ENCODE peak calls at places on chromosomes 5 and 9, in six cellular contexts. One of them, this sample, is unnamed.
A peak's percentile ranks its signal among the peaks of the same experiment; 100 is the strongest.

GRCh38 chr9:13555989-13556500 is 276.6 kb upstream of the MPDZ start:
- DNase-seq in uterus: no peak
- DNase-seq in heart left ventricle: no peak
- DNase-seq in A549: no peak
- DNase-seq in CD8-positive, alpha-beta memory T cell: no peak
- DNase-seq in upper lobe of left lung: no peak
- DNase-seq in this sample: no peak

GRCh38 chr5:87803352-87803751 is 390.6 kb upstream of the CCNH start:
- DNase-seq in uterus: no peak
- DNase-seq in heart left ventricle: no peak
- DNase-seq in A549: no peak
- DNase-seq in CD8-positive, alpha-beta memory T cell: no peak
- DNase-seq in upper lobe of left lung: no peak
- DNase-seq in this sample: no peak

GRCh38 chr5:178126556-178126955 is 4.3 kb upstream of the RMND5B start:
- DNase-seq in uterus: no peak
- DNase-seq in heart left ventricle: no peak
- DNase-seq in A549: no peak
- DNase-seq in CD8-positive, alpha-beta memory T cell: no peak
- DNase-seq in upper lobe of left lung: no peak
- DNase-seq in this sample: no peak

GRCh38 chr5:67059747-67060490 is 136.7 kb downstream of the CD180 start:
- DNase-seq in uterus: no peak
- DNase-seq in heart left ventricle: no peak
- DNase-seq in A549: no peak
- DNase-seq in CD8-positive, alpha-beta memory T cell: no peak
- DNase-seq in upper lobe of left lung: no peak
- DNase-seq in this sample: no peak

GRCh38 chr9:34988218-34989055 is 1.1 kb upstream of the DNAJB5 start:
- DNase-seq in uterus: peak; percentile 32
- DNase-seq in heart left ventricle: peak; percentile 66
- DNase-seq in A549: no peak
- DNase-seq in CD8-positive, alpha-beta memory T cell: peak; percentile 34
- DNase-seq in upper lobe of left lung: peak; percentile 83
- DNase-seq in this sample: peak; percentile 35

GRCh38 chr5:154940772-154941620 is at the start of gene MRPL22:
- DNase-seq in uterus: peak; percentile 92
- DNase-seq in heart left ventricle: peak; percentile 94
- DNase-seq in A549: peak; percentile 96
- DNase-seq in CD8-positive, alpha-beta memory T cell: peak; percentile 95
- DNase-seq in upper lobe of left lung: peak; percentile 93
- DNase-seq in this sample: peak; percentile 92

GRCh38 chr5:59356813-59357381 is 536.6 kb downstream of the PDE4D start:
- DNase-seq in uterus: no peak
- DNase-seq in heart left ventricle: peak; percentile 73
- DNase-seq in A549: no peak
- DNase-seq in CD8-positive, alpha-beta memory T cell: no peak
- DNase-seq in upper lobe of left lung: peak; percentile 61
- DNase-seq in this sample: no peak

GRCh38 chr9:93098236-93098946 is 2.4 kb downstream of the CARD19 start:
- DNase-seq in uterus: peak; percentile 94
- DNase-seq in heart left ventricle: peak; percentile 72
- DNase-seq in A549: peak; percentile 96
- DNase-seq in CD8-positive, alpha-beta memory T cell: no peak
- DNase-seq in upper lobe of left lung: peak; percentile 90
- DNase-seq in this sample: peak; percentile 60

GRCh38 chr5:38466444-38467189 is 89.8 kb downstream of the LIFR start:
- DNase-seq in uterus: peak; percentile 90
- DNase-seq in heart left ventricle: peak; percentile 78
- DNase-seq in A549: no peak
- DNase-seq in CD8-positive, alpha-beta memory T cell: no peak
- DNase-seq in upper lobe of left lung: peak; percentile 76
- DNase-seq in this sample: no peak

GRCh38 chr5:88486466-88486865 is 217.8 kb upstream of the TMEM161B start:
- DNase-seq in uterus: no peak
- DNase-seq in heart left ventricle: no peak
- DNase-seq in A549: no peak
- DNase-seq in CD8-positive, alpha-beta memory T cell: no peak
- DNase-seq in upper lobe of left lung: no peak
- DNase-seq in this sample: no peak

GRCh38 chr9:111744363-111744762 is 50.4 kb downstream of the SHOC1 start:
- DNase-seq in uterus: no peak
- DNase-seq in heart left ventricle: no peak
- DNase-seq in A549: no peak
- DNase-seq in CD8-positive, alpha-beta memory T cell: no peak
- DNase-seq in upper lobe of left lung: no peak
- DNase-seq in this sample: no peak

GRCh38 chr9:130041648-130042405 is 1.2 kb downstream of the FNBP1 start:
- DNase-seq in uterus: peak; percentile 28
- DNase-seq in heart left ventricle: peak; percentile 21
- DNase-seq in A549: no peak
- DNase-seq in CD8-positive, alpha-beta memory T cell: no peak
- DNase-seq in upper lobe of left lung: no peak
- DNase-seq in this sample: no peak

GRCh38 chr5:105836263-105836662 is 1834.5 kb downstream of the EFNA5 start:
- DNase-seq in uterus: no peak
- DNase-seq in heart left ventricle: no peak
- DNase-seq in A549: no peak
- DNase-seq in CD8-positive, alpha-beta memory T cell: no peak
- DNase-seq in upper lobe of left lung: no peak
- DNase-seq in this sample: no peak

GRCh38 chr5:133030343-133031005 is 4.1 kb upstream of the ZCCHC10 start:
- DNase-seq in uterus: no peak
- DNase-seq in heart left ventricle: no peak
- DNase-seq in A549: no peak
- DNase-seq in CD8-positive, alpha-beta memory T cell: no peak
- DNase-seq in upper lobe of left lung: no peak
- DNase-seq in this sample: no peak

GRCh38 chr9:131422241-131422792 is 28.4 kb downstream of the PRRC2B start:
- DNase-seq in uterus: no peak
- DNase-seq in heart left ventricle: peak; percentile 33
- DNase-seq in A549: no peak
- DNase-seq in CD8-positive, alpha-beta memory T cell: no peak
- DNase-seq in upper lobe of left lung: no peak
- DNase-seq in this sample: no peak

GRCh38 chr9:124551472-124552339 is 44.5 kb upstream of the NR5A1 start:
- DNase-seq in uterus: no peak
- DNase-seq in heart left ventricle: peak; percentile 22
- DNase-seq in A549: peak; percentile 72
- DNase-seq in CD8-positive, alpha-beta memory T cell: peak; percentile 7
- DNase-seq in upper lobe of left lung: no peak
- DNase-seq in this sample: no peak

GRCh38 chr5:10565785-10566506 is 2.1 kb downstream of the ANKRD33B start:
- DNase-seq in uterus: no peak
- DNase-seq in heart left ventricle: no peak
- DNase-seq in A549: no peak
- DNase-seq in CD8-positive, alpha-beta memory T cell: no peak
- DNase-seq in upper lobe of left lung: no peak
- DNase-seq in this sample: no peak

GRCh38 chr9:35341585-35341984 is 148.3 kb upstream of the RUSC2 start:
- DNase-seq in uterus: peak; percentile 21
- DNase-seq in heart left ventricle: peak; percentile 60
- DNase-seq in A549: no peak
- DNase-seq in CD8-positive, alpha-beta memory T cell: no peak
- DNase-seq in upper lobe of left lung: no peak
- DNase-seq in this sample: no peak

GRCh38 chr9:133460405-133461175 is 812 bp downstream of the CACFD1 start:
- DNase-seq in uterus: peak; percentile 73
- DNase-seq in heart left ventricle: peak; percentile 45
- DNase-seq in A549: peak; percentile 77
- DNase-seq in CD8-positive, alpha-beta memory T cell: no peak
- DNase-seq in upper lobe of left lung: peak; percentile 83
- DNase-seq in this sample: peak; percentile 46

GRCh38 chr5:60510663-60511062 is 189.3 kb downstream of the DEPDC1B start:
- DNase-seq in uterus: no peak
- DNase-seq in heart left ventricle: no peak
- DNase-seq in A549: no peak
- DNase-seq in CD8-positive, alpha-beta memory T cell: no peak
- DNase-seq in upper lobe of left lung: no peak
- DNase-seq in this sample: no peak

GRCh38 chr9:4855861-4856260 is 63.1 kb downstream of the RCL1 start:
- DNase-seq in uterus: no peak
- DNase-seq in heart left ventricle: no peak
- DNase-seq in A549: no peak
- DNase-seq in CD8-positive, alpha-beta memory T cell: no peak
- DNase-seq in upper lobe of left lung: no peak
- DNase-seq in this sample: no peak

GRCh38 chr5:175246242-175246891 is 197.6 kb downstream of the DRD1 start:
- DNase-seq in uterus: peak; percentile 14
- DNase-seq in heart left ventricle: no peak
- DNase-seq in A549: peak; percentile 80
- DNase-seq in CD8-positive, alpha-beta memory T cell: no peak
- DNase-seq in upper lobe of left lung: no peak
- DNase-seq in this sample: no peak

GRCh38 chr5:143837306-143837848 is 25.4 kb downstream of the HMHB1 start:
- DNase-seq in uterus: no peak
- DNase-seq in heart left ventricle: no peak
- DNase-seq in A549: no peak
- DNase-seq in CD8-positive, alpha-beta memory T cell: no peak
- DNase-seq in upper lobe of left lung: no peak
- DNase-seq in this sample: no peak

GRCh38 chr9:130933114-130934046 is 5.7 kb downstream of the FIBCD1 start:
- DNase-seq in uterus: no peak
- DNase-seq in heart left ventricle: no peak
- DNase-seq in A549: no peak
- DNase-seq in CD8-positive, alpha-beta memory T cell: no peak
- DNase-seq in upper lobe of left lung: no peak
- DNase-seq in this sample: no peak

GRCh38 chr9:125655074-125655633 is 51.9 kb downstream of the MAPKAP1 start:
- DNase-seq in uterus: no peak
- DNase-seq in heart left ventricle: no peak
- DNase-seq in A549: no peak
- DNase-seq in CD8-positive, alpha-beta memory T cell: no peak
- DNase-seq in upper lobe of left lung: no peak
- DNase-seq in this sample: no peak
- H3K4me1 ChIP-seq in uterus: no peaks in the 10 kb centered on the region
- H3K4me1 ChIP-seq in heart left ventricle: no peaks in the 10 kb centered on the region
- H3K4me1 ChIP-seq in A549: peaks cover 17% of the 10 kb centered on the region
- H3K4me1 ChIP-seq in CD8-positive, alpha-beta memory T cell: peaks cover 8% of the 10 kb centered on the region
- H3K4me1 ChIP-seq in upper lobe of left lung: no peaks in the 10 kb centered on the region
- H3K4me1 ChIP-seq in this sample: no peaks in the 10 kb centered on the region

GRCh38 chr9:116544896-116545295 is 142.2 kb upstream of the TRIM32 start:
- DNase-seq in uterus: no peak
- DNase-seq in heart left ventricle: no peak
- DNase-seq in A549: no peak
- DNase-seq in CD8-positive, alpha-beta memory T cell: no peak
- DNase-seq in upper lobe of left lung: peak; percentile 2
- DNase-seq in this sample: no peak
- H3K27ac ChIP-seq in uterus: no peak overlapping the region
- H3K27ac ChIP-seq in heart left ventricle: no peak overlapping the region
- H3K27ac ChIP-seq in A549: peak overlapping the region; percentile 98
- H3K27ac ChIP-seq in CD8-positive, alpha-beta memory T cell: no peak overlapping the region
- H3K27ac ChIP-seq in upper lobe of left lung: no peak overlapping the region
- H3K27ac ChIP-seq in this sample: no peak overlapping the region

DNA sequence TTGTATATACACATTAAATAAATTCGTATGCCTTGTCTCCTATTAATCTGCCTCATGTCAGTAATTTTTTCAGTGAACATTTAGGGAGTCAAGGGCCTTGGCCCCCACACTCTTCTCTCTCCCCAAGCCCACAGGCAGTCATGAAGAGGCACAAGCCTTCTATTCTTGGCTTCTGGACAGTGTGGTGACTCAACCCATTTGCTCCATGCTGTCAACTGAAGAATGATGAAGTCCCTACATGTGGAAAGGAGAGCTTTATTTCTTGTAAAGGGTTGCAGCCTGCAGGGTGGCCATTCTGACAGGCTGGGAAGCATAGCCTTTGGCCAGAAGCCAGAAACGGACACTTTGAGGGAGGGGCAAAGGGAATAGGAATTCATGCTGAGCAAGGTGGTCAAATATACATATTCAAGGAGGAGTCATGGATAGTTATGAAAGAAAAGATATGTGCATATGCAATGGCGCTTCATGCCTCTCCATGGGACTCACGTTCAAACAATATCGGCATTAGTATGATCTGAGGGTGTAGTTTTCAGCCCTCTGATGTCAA is 31.4 kb downstream of the ANKRA2 start:
- DNase-seq in uterus: no peak
- DNase-seq in heart left ventricle: no peak
- DNase-seq in A549: no peak
- DNase-seq in CD8-positive, alpha-beta memory T cell: no peak
- DNase-seq in upper lobe of left lung: no peak
- DNase-seq in this sample: no peak
- H3K9me3 ChIP-seq in uterus: no peaks in the 10 kb centered on the region
- H3K9me3 ChIP-seq in heart left ventricle: no peaks in the 10 kb centered on the region
- H3K9me3 ChIP-seq in A549: peaks cover 15% of the 10 kb centered on the region
- H3K9me3 ChIP-seq in CD8-positive, alpha-beta memory T cell: no peaks in the 10 kb centered on the region
- H3K9me3 ChIP-seq in upper lobe of left lung: no peaks in the 10 kb centered on the region
- H3K9me3 ChIP-seq in this sample: no peaks in the 10 kb centered on the region

DNA sequence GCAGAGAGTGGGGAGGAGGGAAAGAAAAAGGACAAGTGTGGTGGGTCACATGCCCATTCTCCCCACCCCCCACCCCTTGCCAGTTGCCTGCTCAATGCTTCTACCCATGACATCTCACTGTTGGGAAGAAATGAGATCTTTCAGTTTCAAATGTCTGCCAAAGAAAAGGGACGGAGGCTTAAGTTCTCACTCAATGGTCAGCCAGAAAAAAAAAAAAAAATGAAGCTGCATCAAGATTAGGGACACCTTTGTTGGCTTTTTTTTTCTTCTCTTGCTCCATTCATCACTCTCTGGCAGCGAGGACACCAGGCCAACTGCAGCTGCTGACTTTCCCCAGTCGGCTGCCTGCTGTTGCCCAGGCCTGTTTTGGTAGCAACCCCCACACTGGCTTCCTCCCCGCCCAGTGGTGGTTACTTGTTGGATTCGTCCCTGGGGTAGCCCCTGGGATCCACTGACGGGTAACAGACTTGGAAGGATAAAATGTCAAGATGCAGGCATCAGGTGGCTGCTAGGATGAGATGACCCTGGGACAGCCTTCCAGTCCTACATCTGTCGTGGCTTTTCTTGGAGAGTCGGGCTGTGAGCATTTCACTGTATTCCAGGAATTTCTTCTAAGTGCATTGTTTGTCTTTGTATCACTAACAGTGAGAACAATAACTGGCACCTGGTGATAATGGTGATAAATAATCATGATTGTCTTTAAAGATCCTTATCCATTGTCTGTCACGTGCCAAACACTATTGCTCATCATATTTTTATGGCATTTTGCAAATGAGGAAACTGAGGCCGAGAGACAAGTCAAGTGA is 9.1 kb downstream of the WWC1 start:
- DNase-seq in uterus: no peak
- DNase-seq in heart left ventricle: no peak
- DNase-seq in A549: no peak
- DNase-seq in CD8-positive, alpha-beta memory T cell: no peak
- DNase-seq in upper lobe of left lung: no peak
- DNase-seq in this sample: no peak
- H3K4me1 ChIP-seq in uterus: no peaks in the 10 kb centered on the region
- H3K4me1 ChIP-seq in heart left ventricle: no peaks in the 10 kb centered on the region
- H3K4me1 ChIP-seq in A549: peaks cover 98% of the 10 kb centered on the region
- H3K4me1 ChIP-seq in CD8-positive, alpha-beta memory T cell: no peaks in the 10 kb centered on the region
- H3K4me1 ChIP-seq in upper lobe of left lung: peaks cover 40% of the 10 kb centered on the region
- H3K4me1 ChIP-seq in this sample: no peaks in the 10 kb centered on the region

GRCh38 chr5:31854625-31855526 is 215.9 kb downstream of the PDZD2 start:
- DNase-seq in uterus: peak; percentile 67
- DNase-seq in heart left ventricle: peak; percentile 64
- DNase-seq in A549: peak; percentile 42
- DNase-seq in CD8-positive, alpha-beta memory T cell: peak; percentile 33
- DNase-seq in upper lobe of left lung: peak; percentile 89
- DNase-seq in this sample: no peak
- H3K27ac ChIP-seq in uterus: peak overlapping the region; percentile 92
- H3K27ac ChIP-seq in heart left ventricle: peak overlapping the region; percentile 77
- H3K27ac ChIP-seq in A549: peak overlapping the region; percentile 67
- H3K27ac ChIP-seq in CD8-positive, alpha-beta memory T cell: no peak overlapping the region
- H3K27ac ChIP-seq in upper lobe of left lung: peak overlapping the region; percentile 94
- H3K27ac ChIP-seq in this sample: no peak overlapping the region

This sample was measured in effector memory CD4-positive, alpha-beta T cell.